ENCODE peak calls at places on chromosomes 2 and 18, in ten cellular contexts. One of them, this sample, is unnamed.

GRCh38 chr2:460861-461260 is 173.0 kb upstream of the ALKAL2 start:
- DNase-seq in GM23338: no peak
- DNase-seq in PC-3: peak
- DNase-seq in pancreas: no peak
- DNase-seq in H1: no peak
- DNase-seq in heart left ventricle: no peak
- DNase-seq in ovary: no peak
- DNase-seq in upper lobe of right lung: no peak
- DNase-seq in neural progenitor cell: no peak
- DNase-seq in brain microvascular endothelial cell: no peak
- DNase-seq in this sample: no peak

GRCh38 chr2:26561918-26562810 is 79.0 kb downstream of the CIB4 start:
- DNase-seq in upper lobe of right lung: peak
- DNase-seq in PC-3: no peak
- DNase-seq in GM23338: peak
- DNase-seq in H1: no peak
- DNase-seq in pancreas: peak
- DNase-seq in brain microvascular endothelial cell: no peak
- DNase-seq in ovary: peak
- DNase-seq in heart left ventricle: peak
- DNase-seq in neural progenitor cell: no peak
- DNase-seq in this sample: peak

GRCh38 chr18:63262369-63263335 is 56.9 kb downstream of the BCL2 start:
- DNase-seq in brain microvascular endothelial cell: no peak
- DNase-seq in PC-3: no peak
- DNase-seq in ovary: no peak
- DNase-seq in neural progenitor cell: no peak
- DNase-seq in GM23338: no peak
- DNase-seq in heart left ventricle: no peak
- DNase-seq in pancreas: no peak
- DNase-seq in H1: no peak
- DNase-seq in upper lobe of right lung: no peak
- DNase-seq in this sample: no peak

GRCh38 chr2:72579595-72580180 is 246.1 kb downstream of the EXOC6B start:
- DNase-seq in pancreas: no peak
- DNase-seq in upper lobe of right lung: no peak
- DNase-seq in heart left ventricle: no peak
- DNase-seq in ovary: no peak
- DNase-seq in brain microvascular endothelial cell: no peak
- DNase-seq in neural progenitor cell: peak
- DNase-seq in GM23338: peak
- DNase-seq in PC-3: peak
- DNase-seq in H1: no peak
- DNase-seq in this sample: no peak

GRCh38 chr2:313991-314390 is 26.1 kb upstream of the ALKAL2 start:
- DNase-seq in brain microvascular endothelial cell: no peak
- DNase-seq in ovary: no peak
- DNase-seq in H1: no peak
- DNase-seq in upper lobe of right lung: no peak
- DNase-seq in pancreas: no peak
- DNase-seq in GM23338: no peak
- DNase-seq in neural progenitor cell: no peak
- DNase-seq in PC-3: no peak
- DNase-seq in heart left ventricle: no peak
- DNase-seq in this sample: no peak

GRCh38 chr18:6482198-6482977 is 67.7 kb upstream of the L3MBTL4 start:
- DNase-seq in brain microvascular endothelial cell: peak
- DNase-seq in pancreas: peak
- DNase-seq in H1: peak
- DNase-seq in upper lobe of right lung: peak
- DNase-seq in ovary: peak
- DNase-seq in PC-3: peak
- DNase-seq in GM23338: peak
- DNase-seq in heart left ventricle: peak
- DNase-seq in neural progenitor cell: peak
- DNase-seq in this sample: peak

GRCh38 chr18:74468547-74469014 is 11.5 kb upstream of the DIPK1C start:
- DNase-seq in GM23338: no peak
- DNase-seq in heart left ventricle: no peak
- DNase-seq in PC-3: peak
- DNase-seq in brain microvascular endothelial cell: no peak
- DNase-seq in neural progenitor cell: no peak
- DNase-seq in upper lobe of right lung: no peak
- DNase-seq in ovary: no peak
- DNase-seq in H1: no peak
- DNase-seq in pancreas: no peak
- DNase-seq in this sample: no peak

GRCh38 chr18:37483221-37483971 is 82.2 kb downstream of the CELF4 start:
- DNase-seq in brain microvascular endothelial cell: peak
- DNase-seq in GM23338: peak
- DNase-seq in upper lobe of right lung: no peak
- DNase-seq in pancreas: peak
- DNase-seq in H1: no peak
- DNase-seq in heart left ventricle: no peak
- DNase-seq in PC-3: no peak
- DNase-seq in ovary: no peak
- DNase-seq in neural progenitor cell: peak
- DNase-seq in this sample: no peak

GRCh38 chr2:211599146-211599545 is 939.5 kb downstream of the ERBB4 start:
- DNase-seq in pancreas: no peak
- DNase-seq in brain microvascular endothelial cell: no peak
- DNase-seq in GM23338: no peak
- DNase-seq in neural progenitor cell: peak
- DNase-seq in ovary: no peak
- DNase-seq in PC-3: no peak
- DNase-seq in upper lobe of right lung: no peak
- DNase-seq in H1: no peak
- DNase-seq in heart left ventricle: no peak
- DNase-seq in this sample: no peak

GRCh38 chr2:18749912-18750526 is 160.7 kb upstream of the NT5C1B start:
- DNase-seq in H1: no peak
- DNase-seq in GM23338: peak
- DNase-seq in neural progenitor cell: peak
- DNase-seq in PC-3: peak
- DNase-seq in brain microvascular endothelial cell: peak
- DNase-seq in ovary: peak
- DNase-seq in heart left ventricle: peak
- DNase-seq in upper lobe of right lung: no peak
- DNase-seq in pancreas: peak
- DNase-seq in this sample: peak

GRCh38 chr18:48607049-48607984 is 68.5 kb downstream of the CTIF start:
- DNase-seq in GM23338: no peak
- DNase-seq in ovary: peak
- DNase-seq in H1: no peak
- DNase-seq in PC-3: no peak
- DNase-seq in pancreas: no peak
- DNase-seq in neural progenitor cell: peak
- DNase-seq in upper lobe of right lung: no peak
- DNase-seq in heart left ventricle: peak
- DNase-seq in brain microvascular endothelial cell: peak
- DNase-seq in this sample: no peak

GRCh38 chr2:42052702-42053481 is 5.1 kb downstream of the PKDCC start:
- DNase-seq in upper lobe of right lung: no peak
- DNase-seq in pancreas: no peak
- DNase-seq in brain microvascular endothelial cell: peak
- DNase-seq in PC-3: no peak
- DNase-seq in GM23338: no peak
- DNase-seq in ovary: peak
- DNase-seq in H1: no peak
- DNase-seq in neural progenitor cell: no peak
- DNase-seq in heart left ventricle: peak
- DNase-seq in this sample: no peak

GRCh38 chr2:134718095-134718955 is 475 bp downstream of the TMEM163 start:
- DNase-seq in heart left ventricle: no peak
- DNase-seq in pancreas: peak
- DNase-seq in GM23338: peak
- DNase-seq in H1: no peak
- DNase-seq in neural progenitor cell: peak
- DNase-seq in ovary: no peak
- DNase-seq in PC-3: no peak
- DNase-seq in upper lobe of right lung: peak
- DNase-seq in brain microvascular endothelial cell: no peak
- DNase-seq in this sample: no peak
- H3K4me3 ChIP-seq in heart left ventricle: peak
- H3K4me3 ChIP-seq in pancreas: peak
- H3K4me3 ChIP-seq in GM23338: peak
- H3K4me3 ChIP-seq in H1: peak
- H3K4me3 ChIP-seq in neural progenitor cell: peak
- H3K4me3 ChIP-seq in ovary: peak
- H3K4me3 ChIP-seq in PC-3: peak
- H3K4me3 ChIP-seq in upper lobe of right lung: peak
- H3K4me3 ChIP-seq in brain microvascular endothelial cell: peak
- H3K4me3 ChIP-seq in this sample: peak

GRCh38 chr2:201915446-201915845 is 109.1 kb downstream of the CDK15 start:
- DNase-seq in PC-3: no peak
- DNase-seq in GM23338: no peak
- DNase-seq in ovary: no peak
- DNase-seq in pancreas: no peak
- DNase-seq in upper lobe of right lung: no peak
- DNase-seq in brain microvascular endothelial cell: no peak
- DNase-seq in neural progenitor cell: no peak
- DNase-seq in H1: no peak
- DNase-seq in heart left ventricle: no peak
- DNase-seq in this sample: no peak
- TF ChIP-seq CTCF in PC-3: no peak
- TF ChIP-seq CTCF in GM23338: peak
- TF ChIP-seq CTCF in ovary: no peak
- TF ChIP-seq CTCF in pancreas: no peak
- TF ChIP-seq CTCF in upper lobe of right lung: no peak
- TF ChIP-seq CTCF in brain microvascular endothelial cell: no peak
- TF ChIP-seq CTCF in neural progenitor cell: no peak
- TF ChIP-seq CTCF in H1: no peak
- TF ChIP-seq CTCF in heart left ventricle: no peak
- TF ChIP-seq CTCF in this sample: no peak

GRCh38 chr2:97714950-97715652 is 1.7 kb downstream of the ZAP70 start:
- DNase-seq in PC-3: no peak
- DNase-seq in upper lobe of right lung: peak
- DNase-seq in ovary: no peak
- DNase-seq in H1: no peak
- DNase-seq in pancreas: no peak
- DNase-seq in brain microvascular endothelial cell: no peak
- DNase-seq in GM23338: no peak
- DNase-seq in neural progenitor cell: no peak
- DNase-seq in heart left ventricle: no peak
- DNase-seq in this sample: peak

GRCh38 chr2:97715951-97716694 is 2.7 kb downstream of the ZAP70 start:
- DNase-seq in pancreas: no peak
- DNase-seq in upper lobe of right lung: peak
- DNase-seq in brain microvascular endothelial cell: no peak
- DNase-seq in H1: no peak
- DNase-seq in GM23338: no peak
- DNase-seq in heart left ventricle: no peak
- DNase-seq in ovary: no peak
- DNase-seq in neural progenitor cell: no peak
- DNase-seq in PC-3: no peak
- DNase-seq in this sample: peak

GRCh38 chr2:97718051-97718882 is 4.9 kb downstream of the ZAP70 start:
- DNase-seq in heart left ventricle: no peak
- DNase-seq in pancreas: no peak
- DNase-seq in brain microvascular endothelial cell: no peak
- DNase-seq in GM23338: no peak
- DNase-seq in ovary: no peak
- DNase-seq in neural progenitor cell: no peak
- DNase-seq in H1: no peak
- DNase-seq in PC-3: no peak
- DNase-seq in upper lobe of right lung: peak
- DNase-seq in this sample: no peak

GRCh38 chr2:97717618-97718005 is 4.2 kb downstream of the ZAP70 start:
- DNase-seq in heart left ventricle: no peak
- DNase-seq in H1: no peak
- DNase-seq in pancreas: no peak
- DNase-seq in neural progenitor cell: no peak
- DNase-seq in brain microvascular endothelial cell: no peak
- DNase-seq in upper lobe of right lung: no peak
- DNase-seq in PC-3: no peak
- DNase-seq in ovary: no peak
- DNase-seq in GM23338: no peak
- DNase-seq in this sample: no peak

GRCh38 chr2:97716695-97717617 is 3.6 kb downstream of the ZAP70 start:
- DNase-seq in GM23338: no peak
- DNase-seq in heart left ventricle: no peak
- DNase-seq in ovary: no peak
- DNase-seq in neural progenitor cell: no peak
- DNase-seq in PC-3: no peak
- DNase-seq in pancreas: no peak
- DNase-seq in upper lobe of right lung: peak
- DNase-seq in H1: no peak
- DNase-seq in brain microvascular endothelial cell: no peak
- DNase-seq in this sample: peak
- H3K27ac ChIP-seq in GM23338: no peak
- H3K27ac ChIP-seq in heart left ventricle: no peak
- H3K27ac ChIP-seq in ovary: no peak
- H3K27ac ChIP-seq in neural progenitor cell: no peak
- H3K27ac ChIP-seq in PC-3: no peak
- H3K27ac ChIP-seq in pancreas: no peak
- H3K27ac ChIP-seq in upper lobe of right lung: no peak
- H3K27ac ChIP-seq in H1: no peak
- H3K27ac ChIP-seq in brain microvascular endothelial cell: no peak
- H3K27ac ChIP-seq in this sample: no peak

GRCh38 chr2:181657379-181657778 is 474 bp upstream of the CERKL start:
- DNase-seq in GM23338: peak
- DNase-seq in heart left ventricle: no peak
- DNase-seq in PC-3: no peak
- DNase-seq in upper lobe of right lung: no peak
- DNase-seq in brain microvascular endothelial cell: no peak
- DNase-seq in H1: no peak
- DNase-seq in ovary: no peak
- DNase-seq in neural progenitor cell: no peak
- DNase-seq in pancreas: no peak
- DNase-seq in this sample: no peak
- H3K4me3 ChIP-seq in GM23338: peak
- H3K4me3 ChIP-seq in heart left ventricle: peak
- H3K4me3 ChIP-seq in PC-3: peak
- H3K4me3 ChIP-seq in upper lobe of right lung: peak
- H3K4me3 ChIP-seq in brain microvascular endothelial cell: peak
- H3K4me3 ChIP-seq in H1: peak
- H3K4me3 ChIP-seq in ovary: no peak
- H3K4me3 ChIP-seq in neural progenitor cell: peak
- H3K4me3 ChIP-seq in pancreas: no peak
- H3K4me3 ChIP-seq in this sample: no peak

This sample was measured in right lobe of liver.